ENCODE peak calls at places on chromosome 3, in six cellular contexts. X is left ventricle myocardium inferior; R is CD4-positive, CD25-positive, alpha-beta regulatory T cell; F is left lung; V is psoas muscle; S is tibial artery. T is an unnamed sample. For H3K4me1, the result is how much of the 10 kb centered on the place peaks cover.

GRCh38 chr3:149527531-149528343 is 53.2 kb downstream of the TM4SF4 start:
- DNase-seq in X (no peak), R (no peak), F (no peak), V (no peak), S (no peak), T (peak)

GRCh38 chr3:116005404-116005803 is 382.1 kb downstream of the GAP43 start:
- DNase-seq in X (peak), R (no peak), F (no peak), V (no peak), S (no peak), T (no peak)

GRCh38 chr3:39637807-39638206 is 170.3 kb downstream of the MOBP start:
- DNase-seq in X (no peak), R (no peak), F (no peak), V (no peak), S (no peak), T (no peak)

GRCh38 chr3:52019352-52020080 is 23.8 kb upstream of the RPL29 start:
- DNase-seq in X (peak), R (no peak), F (peak), V (peak), S (peak), T (no peak)

GRCh38 chr3:156626104-156626503 is 48.3 kb upstream of the TIPARP start:
- DNase-seq in X (no peak), R (no peak), F (no peak), V (no peak), S (no peak), T (peak)

GRCh38 chr3:172173316-172174271 is 134.2 kb downstream of the FNDC3B start:
- DNase-seq in X (no peak), R (no peak), F (no peak), V (no peak), S (no peak), T (no peak)

GRCh38 chr3:24498391-24498790 is 3.7 kb upstream of the THRB start:
- DNase-seq in X (no peak), R (no peak), F (no peak), V (no peak), S (no peak), T (no peak)

GRCh38 chr3:189941125-189941524 is 179.6 kb downstream of the P3H2 start:
- DNase-seq in X (no peak), R (no peak), F (no peak), V (no peak), S (no peak), T (no peak)

GRCh38 chr3:119809249-119810017 is 27.5 kb downstream of the NR1I2 start:
- DNase-seq in X (no peak), R (no peak), F (no peak), V (no peak), S (no peak), T (no peak)

GRCh38 chr3:47752716-47753115 is 29.0 kb downstream of the SMARCC1 start:
- DNase-seq in X (no peak), R (no peak), F (no peak), V (no peak), S (no peak), T (no peak)

GRCh38 chr3:26280517-26280916 is 342.1 kb upstream of the LRRC3B start:
- DNase-seq in X (no peak), R (no peak), F (no peak), V (no peak), S (no peak), T (no peak)

GRCh38 chr3:38473229-38473628 is 19.5 kb downstream of the ACVR2B start:
- DNase-seq in X (no peak), R (no peak), F (no peak), V (no peak), S (no peak), T (no peak)

GRCh38 chr3:18888370-18888769 is 259.9 kb upstream of the KCNH8 start:
- DNase-seq in X (no peak), R (no peak), F (no peak), V (no peak), S (no peak), T (no peak)

GRCh38 chr3:105747056-105747455 is 121.8 kb downstream of the CBLB start:
- DNase-seq in X (no peak), R (no peak), F (no peak), V (no peak), S (no peak), T (no peak)

GRCh38 chr3:158672293-158673176 is at the start of gene LXN:
- DNase-seq in X (peak), R (peak), F (peak), V (peak), S (peak), T (peak)

GRCh38 chr3:112319516-112320276 is 13.3 kb upstream of the CD200 start:
- DNase-seq in X (no peak), R (no peak), F (no peak), V (no peak), S (no peak), T (no peak)

GRCh38 chr3:172939651-172940293 is 189.2 kb downstream of the ECT2 start:
- DNase-seq in X (no peak), R (no peak), F (no peak), V (no peak), S (no peak), T (no peak)

GRCh38 chr3:187623285-187623814 is 46.8 kb downstream of the SST start:
- DNase-seq in X (no peak), R (no peak), F (no peak), V (no peak), S (no peak), T (no peak)

GRCh38 chr3:55968331-55968730 is 481.2 kb upstream of the WNT5A start:
- DNase-seq in X (no peak), R (no peak), F (no peak), V (no peak), S (no peak), T (no peak)

GRCh38 chr3:155281892-155282291 is 11.6 kb downstream of the STRIT1 start:
- DNase-seq in X (no peak), R (no peak), F (no peak), V (no peak), S (no peak), T (no peak)

GRCh38 chr3:151795276-151795675 is 18.6 kb upstream of the AADAC start:
- DNase-seq in X (no peak), R (no peak), F (no peak), V (no peak), S (no peak), T (no peak)

GRCh38 chr3:32296251-32297204 is 58.0 kb downstream of the CMTM8 start:
- DNase-seq in X (peak), R (peak), F (no peak), V (peak), S (peak), T (peak)

GRCh38 chr3:174986685-174987084 is 127.6 kb downstream of the NAALADL2 start:
- DNase-seq in X (no peak), R (no peak), F (no peak), V (no peak), S (no peak), T (no peak)

GRCh38 chr3:53941174-53941573 is 49.5 kb upstream of the SELENOK start:
- DNase-seq in X (no peak), R (no peak), F (no peak), V (no peak), S (no peak), T (no peak)

GRCh38 chr3:46699846-46700523 is 1.2 kb upstream of the TMIE start:
- DNase-seq in X (peak), R (no peak), F (peak), V (peak), S (peak), T (peak)

GRCh38 chr3:141710121-141710520 is 28.0 kb upstream of the RNF7 start:
- DNase-seq in X (no peak), R (no peak), F (no peak), V (no peak), S (no peak), T (no peak)

GRCh38 chr3:161042023-161042501 is 63.1 kb downstream of the B3GALNT1 start:
- DNase-seq in X (no peak), R (no peak), F (no peak), V (no peak), S (no peak), T (no peak)

GRCh38 chr3:8851703-8852102 is 82.3 kb upstream of the OXTR start:
- DNase-seq in X (no peak), R (no peak), F (no peak), V (no peak), S (no peak), T (no peak)

GRCh38 chr3:59425371-59425770 is 375.5 kb upstream of the CFAP20DC start:
- DNase-seq in X (no peak), R (no peak), F (no peak), V (no peak), S (no peak), T (no peak)

GRCh38 chr3:197242784-197243432 is 55.5 kb downstream of the DLG1 start:
- DNase-seq in X (no peak), R (no peak), F (no peak), V (no peak), S (no peak), T (no peak)

GRCh38 chr3:134449277-134449676 is 36.5 kb downstream of the ANAPC13 start:
- DNase-seq in X (no peak), R (no peak), F (no peak), V (no peak), S (peak), T (no peak)

GRCh38 chr3:53244281-53244680 is 11.5 kb downstream of the TKT start:
- DNase-seq in X (no peak), R (no peak), F (peak), V (no peak), S (no peak), T (no peak)

GRCh38 chr3:38549486-38549885 is 53.3 kb downstream of the EXOG start:
- DNase-seq in X (no peak), R (no peak), F (no peak), V (no peak), S (no peak), T (no peak)

DNA sequence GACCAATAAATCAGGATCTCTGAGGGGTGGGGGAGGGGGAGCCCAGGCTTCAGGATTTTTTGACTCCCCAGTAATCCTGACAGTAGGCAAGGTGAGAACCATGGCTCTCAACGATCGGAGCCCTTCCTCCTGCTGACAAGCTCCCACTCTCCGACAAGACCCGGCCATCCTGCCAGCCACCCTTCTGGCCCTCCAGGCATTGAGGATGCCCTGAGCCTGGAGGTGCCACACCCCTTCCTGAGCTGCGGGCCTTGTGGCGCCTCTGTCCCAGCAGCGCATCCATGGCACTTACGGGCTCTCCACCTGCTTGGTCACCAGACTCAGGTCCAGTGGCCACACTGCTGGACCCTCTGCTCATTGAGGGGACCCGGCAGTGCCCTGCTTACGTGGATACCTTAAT is 46.0 kb downstream of the MGLL start:
- DNase-seq in X (no peak), R (no peak), F (no peak), V (peak), S (no peak), T (no peak)
- H3K4me1 ChIP-seq in X (half or more), R (under half), F (under half), V (half or more), S (under half), T (half or more)

GRCh38 chr3:61682671-61683408 is 121.5 kb downstream of the PTPRG start:
- DNase-seq in X (no peak), R (no peak), F (no peak), V (no peak), S (no peak), T (no peak)
- H3K4me3 ChIP-seq in X (no peak), R (no peak), F (no peak), V (no peak), S (no peak), T (no peak)

GRCh38 chr3:16304065-16305010 is 39.3 kb downstream of the OXNAD1 start:
- DNase-seq in X (no peak), R (no peak), F (no peak), V (no peak), S (no peak), T (no peak)
- H3K4me1 ChIP-seq in X (under half), R (half or more), F (under half), V (under half), S (under half), T (under half)

GRCh38 chr3:122067214-122067550 is 12.0 kb downstream of the CD86 start:
- DNase-seq in X (no peak), R (no peak), F (no peak), V (no peak), S (no peak), T (no peak)
- H3K4me3 ChIP-seq in X (no peak), R (no peak), F (no peak), V (no peak), S (no peak), T (no peak)

DNA sequence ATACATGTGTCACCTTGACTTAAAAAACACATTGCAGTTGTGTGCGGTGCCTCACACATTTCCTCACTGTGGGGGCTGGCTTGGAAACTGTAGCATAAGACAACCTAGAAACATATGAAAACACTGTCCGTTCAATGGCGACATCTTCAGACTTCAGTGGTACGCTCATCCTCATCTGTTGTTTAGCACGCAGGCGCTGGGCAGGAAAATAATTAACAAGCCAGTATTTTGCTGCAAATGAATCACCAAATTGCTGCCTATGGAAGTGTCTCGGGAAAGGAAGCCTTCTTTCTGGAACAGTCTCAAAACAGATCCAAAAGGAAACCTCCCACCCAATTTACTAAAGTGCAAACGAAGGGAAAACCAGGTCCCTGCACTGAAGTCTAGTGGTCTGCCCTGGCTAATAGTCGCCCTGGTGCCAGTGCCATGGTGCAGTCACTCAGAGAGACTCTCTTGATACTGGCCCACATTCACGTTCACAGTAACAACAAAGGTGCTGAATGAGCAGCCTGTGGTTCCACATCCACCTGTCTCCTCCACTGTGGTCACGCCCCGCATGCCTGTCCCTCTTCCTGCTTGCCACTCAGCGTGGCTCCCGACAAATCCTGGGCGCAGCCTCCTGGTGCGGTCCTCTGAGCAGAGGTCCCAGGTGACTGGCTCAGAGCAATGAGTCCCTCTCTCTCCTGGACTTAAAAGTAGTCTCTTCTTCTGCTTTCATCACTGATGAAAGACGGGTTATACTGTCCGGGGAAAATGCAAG is 35.6 kb upstream of the MUC13 start:
- DNase-seq in X (no peak), R (no peak), F (no peak), V (no peak), S (no peak), T (no peak)
- H3K4me1 ChIP-seq in X (under half), R (under half), F (under half), V (under half), S (under half), T (under half)

T was measured in lower lobe of right lung.